ENCODE peak calls at places on chromosomes 13 and 19, in seven cellular contexts. B, W, H, I, Z, C and E are unnamed samples.

GRCh38 chr19:52190679-52191293 is 934 bp downstream of the PPP2R1A start:
- DNase-seq in B (peak; percentile 56), W (peak; percentile 12), H (no peak), I (no peak), Z (peak; percentile 35), C (peak; percentile 32), E (no peak)

GRCh38 chr13:113792236-113792770 is 33.3 kb downstream of the TMEM255B start:
- DNase-seq in B (no peak), W (no peak), H (no peak), I (no peak), Z (no peak), C (no peak), E (no peak)

GRCh38 chr13:97648171-97648880 is 214.4 kb downstream of the RAP2A start:
- DNase-seq in B (no peak), W (no peak), H (no peak), I (no peak), Z (no peak), C (no peak), E (no peak)

GRCh38 chr19:18023596-18024212 is 15.7 kb downstream of the ARRDC2 start:
- DNase-seq in B (no peak), W (peak; percentile 52), H (no peak), I (no peak), Z (no peak), C (no peak), E (no peak)

GRCh38 chr19:19860756-19861390 is 4.8 kb upstream of the ZNF253 start:
- DNase-seq in B (peak; percentile 24), W (peak; percentile 67), H (peak; percentile 29), I (no peak), Z (no peak), C (no peak), E (peak; percentile 28)

GRCh38 chr13:106159295-106160195 is 375.9 kb downstream of the EFNB2 start:
- DNase-seq in B (no peak), W (no peak), H (no peak), I (no peak), Z (no peak), C (no peak), E (no peak)

GRCh38 chr13:26515721-26516120 is 41.8 kb upstream of the WASF3 start:
- DNase-seq in B (no peak), W (no peak), H (no peak), I (no peak), Z (no peak), C (no peak), E (no peak)

GRCh38 chr19:3335431-3336350 is 30.7 kb upstream of the NFIC start:
- DNase-seq in B (peak; percentile 49), W (no peak), H (no peak), I (no peak), Z (no peak), C (peak; percentile 28), E (no peak)

GRCh38 chr13:66037096-66037495 is 1193.0 kb downstream of the PCDH9 start:
- DNase-seq in B (no peak), W (no peak), H (no peak), I (no peak), Z (no peak), C (no peak), E (no peak)

GRCh38 chr19:28633223-28634030 is 579.5 kb downstream of the UQCRFS1 start:
- DNase-seq in B (peak; percentile 73), W (peak; percentile 40), H (peak; percentile 9), I (no peak), Z (no peak), C (peak; percentile 46), E (no peak)

GRCh38 chr13:45807520-45808099 is 43.9 kb downstream of the SIAH3 start:
- DNase-seq in B (peak; percentile 76), W (peak; percentile 2), H (no peak), I (no peak), Z (no peak), C (peak; percentile 67), E (no peak)

GRCh38 chr13:51849145-51850101 is 4.4 kb upstream of the TMEM272 start:
- DNase-seq in B (no peak), W (peak; percentile 24), H (no peak), I (no peak), Z (no peak), C (peak; percentile 8), E (no peak)

GRCh38 chr13:75761373-75761772 is 125.2 kb downstream of the LMO7 start:
- DNase-seq in B (peak; percentile 15), W (peak; percentile 8), H (no peak), I (no peak), Z (no peak), C (peak; percentile 25), E (no peak)

GRCh38 chr19:51296331-51297093 is 14.9 kb upstream of the IGLON5 start:
- DNase-seq in B (no peak), W (no peak), H (no peak), I (no peak), Z (no peak), C (no peak), E (no peak)